ENCODE peak calls at places on chromosomes 12 and 14, in four cellular contexts. C is HFFc6, E is pulmonary artery endothelial cell, O is DMS153. T is an unnamed sample.

GRCh38 chr12:51752490-51752889 is 96.0 kb downstream of the FIGNL2 start:
- DNase-seq in C (peak), E (no peak), O (no peak), T (no peak)

GRCh38 chr12:132449565-132450390 is 40.2 kb upstream of the FBRSL1 start:
- DNase-seq in C (no peak), E (no peak), O (no peak), T (no peak)

GRCh38 chr12:10184261-10184843 is 5.5 kb downstream of the TMEM52B start:
- DNase-seq in C (no peak), E (no peak), O (no peak), T (no peak)

GRCh38 chr12:123058471-123058870 is 78.0 kb downstream of the ARL6IP4 start:
- DNase-seq in C (no peak), E (no peak), O (peak), T (peak)

GRCh38 chr12:62813031-62813829 is 121.7 kb downstream of the PPM1H start:
- DNase-seq in C (peak), E (no peak), O (no peak), T (peak)

GRCh38 chr12:49198431-49199155 is 9.7 kb upstream of the TUBA1A start:
- DNase-seq in C (peak), E (peak), O (peak), T (peak)

GRCh38 chr14:38502241-38502640 is 246.3 kb upstream of the CLEC14A start:
- DNase-seq in C (no peak), E (no peak), O (no peak), T (no peak)

GRCh38 chr14:61514006-61514830 is 181.1 kb upstream of the HIF1A start:
- DNase-seq in C (no peak), E (no peak), O (no peak), T (no peak)

GRCh38 chr12:131831635-131832041 is 3.4 kb downstream of the MMP17 start:
- DNase-seq in C (peak), E (no peak), O (peak), T (peak)

GRCh38 chr14:96567289-96567899 is 65.2 kb downstream of the PAPOLA start:
- DNase-seq in C (peak), E (no peak), O (no peak), T (peak)

GRCh38 chr14:104600141-104600643 is 4.4 kb downstream of the TMEM179 start:
- DNase-seq in C (peak), E (no peak), O (no peak), T (no peak)

GRCh38 chr12:121209629-121210572 is at the start of gene P2RX4:
- DNase-seq in C (peak), E (no peak), O (peak), T (peak)

GRCh38 chr12:53695148-53696138 is 19.6 kb upstream of the ATP5MC2 start:
- DNase-seq in C (peak), E (no peak), O (peak), T (no peak)

GRCh38 chr12:28222959-28223662 is 32.9 kb downstream of the CCDC91 start:
- DNase-seq in C (no peak), E (no peak), O (no peak), T (no peak)

T was measured in NCI-H2171.